ENCODE peak calls at places on chromosomes 3 and 15, in nine cellular contexts. F, E, Q, Y, C, J, P, U and V are unnamed samples.

GRCh38 chr3:61627768-61628185 is 66.4 kb downstream of the PTPRG start:
- DNase-seq in F (peak; percentile 68), E (peak; percentile 48), Q (no peak), Y (no peak), C (no peak), J (no peak), P (no peak), U (no peak), V (peak; percentile 88)

GRCh38 chr3:42970557-42970956 is 8.6 kb upstream of the GASK1A start:
- DNase-seq in F (no peak), E (no peak), Q (no peak), Y (no peak), C (no peak), J (no peak), P (no peak), U (no peak), V (no peak)

GRCh38 chr3:172138792-172139507 is 99.6 kb downstream of the FNDC3B start:
- DNase-seq in F (peak; percentile 57), E (peak; percentile 65), Q (no peak), Y (peak; percentile 18), C (no peak), J (no peak), P (no peak), U (peak; percentile 62), V (peak; percentile 48)

GRCh38 chr3:116059421-116060096 is 385.7 kb downstream of the LSAMP start:
- DNase-seq in F (peak; percentile 60), E (no peak), Q (peak; percentile 68), Y (no peak), C (no peak), J (no peak), P (no peak), U (no peak), V (peak; percentile 87)

GRCh38 chr3:118628704-118629341 is 405.8 kb downstream of the IGSF11 start:
- DNase-seq in F (peak; percentile 73), E (peak; percentile 64), Q (peak; percentile 62), Y (peak; percentile 29), C (peak; percentile 88), J (no peak), P (no peak), U (no peak), V (peak; percentile 1)

GRCh38 chr3:55190296-55190695 is 262.4 kb upstream of the LRTM1 start:
- DNase-seq in F (no peak), E (no peak), Q (no peak), Y (no peak), C (no peak), J (no peak), P (no peak), U (no peak), V (peak; percentile 73)

GRCh38 chr15:80455051-80455648 is 51.0 kb downstream of the ARNT2 start:
- DNase-seq in F (no peak), E (no peak), Q (no peak), Y (no peak), C (no peak), J (no peak), P (no peak), U (no peak), V (no peak)

GRCh38 chr15:47194718-47195117 is 522.6 kb upstream of the SEMA6D start:
- DNase-seq in F (peak; percentile 10), E (peak; percentile 67), Q (peak; percentile 40), Y (no peak), C (peak; percentile 26), J (no peak), P (no peak), U (no peak), V (no peak)

GRCh38 chr3:134659391-134660045 is 8.7 kb upstream of the KY start:
- DNase-seq in F (no peak), E (no peak), Q (no peak), Y (no peak), C (no peak), J (peak; percentile 62), P (no peak), U (no peak), V (no peak)

GRCh38 chr3:50502584-50503423 is 630 bp downstream of the CACNA2D2 start:
- DNase-seq in F (no peak), E (no peak), Q (no peak), Y (no peak), C (no peak), J (no peak), P (no peak), U (no peak), V (no peak)

GRCh38 chr3:141067559-141067958 is 16.4 kb downstream of the SPSB4 start:
- DNase-seq in F (no peak), E (no peak), Q (no peak), Y (no peak), C (no peak), J (no peak), P (no peak), U (no peak), V (no peak)

GRCh38 chr3:18112976-18113766 is 312.0 kb downstream of the SATB1 start:
- DNase-seq in F (no peak), E (no peak), Q (no peak), Y (no peak), C (peak; percentile 73), J (no peak), P (no peak), U (no peak), V (no peak)

GRCh38 chr3:45182915-45183881 is 37.0 kb upstream of the CDCP1 start:
- DNase-seq in F (peak; percentile 55), E (no peak), Q (peak; percentile 52), Y (no peak), C (no peak), J (no peak), P (no peak), U (no peak), V (peak; percentile 86)

GRCh38 chr3:61560452-61561373 is 658 bp upstream of the PTPRG start:
- DNase-seq in F (peak; percentile 46), E (peak; percentile 68), Q (peak; percentile 73), Y (peak; percentile 54), C (peak; percentile 5), J (peak; percentile 91), P (no peak), U (peak; percentile 87), V (peak; percentile 81)

GRCh38 chr3:39809181-39809994 is at the start of gene MYRIP:
- DNase-seq in F (no peak), E (peak; percentile 87), Q (peak; percentile 62), Y (peak; percentile 21), C (peak; percentile 6), J (peak; percentile 73), P (no peak), U (no peak), V (no peak)

GRCh38 chr15:41501191-41501917 is 7.7 kb downstream of the ITPKA start:
- DNase-seq in F (no peak), E (peak; percentile 40), Q (no peak), Y (peak; percentile 49), C (no peak), J (no peak), P (no peak), U (no peak), V (no peak)

GRCh38 chr15:67017318-67017717 is 48.1 kb upstream of the SMAD3 start:
- DNase-seq in F (no peak), E (peak; percentile 40), Q (peak; percentile 61), Y (no peak), C (no peak), J (no peak), P (no peak), U (no peak), V (no peak)